ENCODE peak calls at places on chromosomes 13 and 19, in five cellular contexts. W is CD4-positive, CD25-positive, alpha-beta regulatory T cell; V is T follicular helper cell; R is H7; J is iris pigment epithelial cell. Z is an unnamed sample.

GRCh38 chr19:30008169-30008568 is 66.1 kb downstream of the URI1 start:
- DNase-seq in W (no peak), V (no peak), R (no peak), J (no peak), Z (no peak)

GRCh38 chr13:111210488-111210887 is 95.4 kb downstream of the ARHGEF7 start:
- DNase-seq in W (no peak), V (no peak), R (peak), J (peak), Z (no peak)

GRCh38 chr19:2976609-2977000 is 759 bp upstream of the TLE6 start:
- DNase-seq in W (no peak), V (no peak), R (peak), J (no peak), Z (no peak)

GRCh38 chr13:46747031-46747820 is 49.7 kb downstream of the ESD start:
- DNase-seq in W (no peak), V (no peak), R (no peak), J (no peak), Z (no peak)

GRCh38 chr19:29759359-29759758 is 44.3 kb upstream of the C19orf12 start:
- DNase-seq in W (no peak), V (no peak), R (no peak), J (no peak), Z (no peak)

GRCh38 chr13:26558074-26558805 is 757 bp downstream of the WASF3 start:
- DNase-seq in W (no peak), V (no peak), R (no peak), J (peak), Z (no peak)

GRCh38 chr13:72489751-72490150 is 237.7 kb downstream of the MZT1 start:
- DNase-seq in W (no peak), V (no peak), R (no peak), J (no peak), Z (no peak)

GRCh38 chr13:50707533-50708096 is 135.9 kb downstream of the DLEU7 start:
- DNase-seq in W (no peak), V (no peak), R (no peak), J (no peak), Z (no peak)

GRCh38 chr19:14183741-14184395 is 22.1 kb downstream of the ADGRL1 start:
- DNase-seq in W (no peak), V (no peak), R (peak), J (no peak), Z (no peak)

GRCh38 chr13:64278493-64278892 is 2862.8 kb upstream of the PCDH20 start:
- DNase-seq in W (no peak), V (no peak), R (no peak), J (peak), Z (no peak)

GRCh38 chr13:43240278-43240677 is 216.9 kb downstream of the DNAJC15 start:
- DNase-seq in W (no peak), V (no peak), R (no peak), J (no peak), Z (no peak)

GRCh38 chr19:8455018-8455417 is 10.2 kb downstream of the HNRNPM start:
- DNase-seq in W (no peak), V (no peak), R (no peak), J (no peak), Z (no peak)

GRCh38 chr19:54189020-54189667 is at the start of gene MBOAT7:
- DNase-seq in W (no peak), V (peak), R (no peak), J (no peak), Z (no peak)

GRCh38 chr13:76711515-76712182 is 174.6 kb downstream of the KCTD12 start:
- DNase-seq in W (no peak), V (no peak), R (no peak), J (peak), Z (no peak)

GRCh38 chr13:114099918-114100445 is 32.4 kb downstream of the RASA3 start:
- DNase-seq in W (peak), V (no peak), R (peak), J (no peak), Z (no peak)

GRCh38 chr19:43811833-43812232 is 9.6 kb upstream of the LYPD5 start:
- DNase-seq in W (no peak), V (no peak), R (no peak), J (no peak), Z (no peak)

GRCh38 chr19:294819-295686 is 3.9 kb upstream of the PLPP2 start:
- DNase-seq in W (peak), V (no peak), R (peak), J (peak), Z (no peak)

Z was measured in vagina.